ENCODE peak calls at places on chromosome 3, in six cellular contexts. D is A549, K is tibial artery, V is endodermal cell, H is heart left ventricle, W is neuronal stem cell. Y is an unnamed sample. For H3K4me1, the result is how much of the 10 kb centered on the place peaks cover.

GRCh38 chr3:173410836-173411235 is 13.3 kb downstream of the NLGN1 start:
- DNase-seq in D (no peak), K (no peak), V (no peak), H (no peak), W (no peak), Y (no peak)

GRCh38 chr3:8319935-8320634 is 181.5 kb upstream of the LMCD1 start:
- DNase-seq in D (peak), K (no peak), V (no peak), H (no peak), W (no peak), Y (no peak)

GRCh38 chr3:119098006-119098405 is 48.0 kb upstream of the TEX55 start:
- DNase-seq in D (no peak), K (no peak), V (no peak), H (no peak), W (no peak), Y (no peak)

GRCh38 chr3:39065197-39065596 is 13.4 kb downstream of the WDR48 start:
- DNase-seq in D (peak), K (no peak), V (peak), H (no peak), W (no peak), Y (peak)

GRCh38 chr3:52682016-52682415 is 3.7 kb downstream of the PBRM1 start:
- DNase-seq in D (peak), K (peak), V (no peak), H (peak), W (no peak), Y (no peak)

GRCh38 chr3:130849111-130849552 is 44.8 kb upstream of the ATP2C1 start:
- DNase-seq in D (no peak), K (no peak), V (no peak), H (peak), W (no peak), Y (no peak)

GRCh38 chr3:81302045-81302444 is 459.4 kb downstream of the GBE1 start:
- DNase-seq in D (peak), K (no peak), V (peak), H (no peak), W (peak), Y (peak)

GRCh38 chr3:19934098-19934566 is at the start of gene EFHB:
- DNase-seq in D (peak), K (no peak), V (peak), H (no peak), W (peak), Y (peak)

GRCh38 chr3:163951397-163951987 is 1126.8 kb downstream of the SI start:
- DNase-seq in D (no peak), K (no peak), V (no peak), H (no peak), W (no peak), Y (no peak)

GRCh38 chr3:143002083-143002712 is 828 bp downstream of the U2SURP start:
- DNase-seq in D (peak), K (no peak), V (no peak), H (no peak), W (no peak), Y (no peak)

DNA sequence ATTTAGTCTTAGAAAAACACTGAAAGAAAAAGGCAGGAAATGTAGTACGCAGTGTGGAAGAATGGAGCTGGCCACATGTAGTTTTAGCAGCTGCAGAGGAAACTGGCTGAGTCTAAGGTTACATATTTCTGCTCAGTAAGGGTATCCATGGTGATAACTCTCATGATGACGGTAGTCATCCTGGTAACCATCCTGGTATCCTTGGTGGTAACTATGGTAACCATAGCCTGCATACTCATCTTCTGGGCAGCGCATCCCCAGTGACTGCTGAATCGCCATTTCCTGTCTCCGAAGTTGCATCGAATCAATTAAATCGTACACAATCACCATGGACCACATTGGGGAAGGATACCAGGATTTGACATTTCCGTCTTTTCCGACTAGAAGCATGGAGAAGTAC is 35.7 kb downstream of the CCDC80 start:
- DNase-seq in D (peak), K (no peak), V (no peak), H (no peak), W (no peak), Y (no peak)
- H3K4me3 ChIP-seq in D (no peak), K (no peak), V (no peak), H (no peak), W (peak), Y (no peak)

GRCh38 chr3:172067837-172068440 is 28.6 kb downstream of the FNDC3B start:
- DNase-seq in D (no peak), K (no peak), V (no peak), H (no peak), W (no peak), Y (no peak)

GRCh38 chr3:172063456-172064432 is 24.4 kb downstream of the FNDC3B start:
- DNase-seq in D (no peak), K (no peak), V (no peak), H (no peak), W (no peak), Y (no peak)

GRCh38 chr3:172065534-172065933 is 26.2 kb downstream of the FNDC3B start:
- DNase-seq in D (no peak), K (no peak), V (no peak), H (no peak), W (no peak), Y (no peak)

GRCh38 chr3:172066880-172067778 is 27.8 kb downstream of the FNDC3B start:
- DNase-seq in D (no peak), K (no peak), V (no peak), H (no peak), W (no peak), Y (no peak)

GRCh38 chr3:172065967-172066762 is 26.8 kb downstream of the FNDC3B start:
- DNase-seq in D (peak), K (no peak), V (no peak), H (no peak), W (no peak), Y (no peak)
- H3K4me1 ChIP-seq in D (half or more), K (half or more), V (under half), H (half or more), W (under half), Y (under half)

GRCh38 chr3:14132689-14133088 is 7.8 kb downstream of the TMEM43 start:
- DNase-seq in D (no peak), K (no peak), V (no peak), H (no peak), W (no peak), Y (no peak)

GRCh38 chr3:14134291-14134690 is 9.4 kb downstream of the TMEM43 start:
- DNase-seq in D (no peak), K (no peak), V (no peak), H (no peak), W (no peak), Y (no peak)

GRCh38 chr3:14135581-14135980 is 10.7 kb downstream of the TMEM43 start:
- DNase-seq in D (no peak), K (no peak), V (no peak), H (no peak), W (no peak), Y (no peak)

GRCh38 chr3:14133188-14133800 is 8.4 kb downstream of the TMEM43 start:
- DNase-seq in D (no peak), K (no peak), V (no peak), H (no peak), W (no peak), Y (no peak)

GRCh38 chr3:14133876-14134275 is 9.0 kb downstream of the TMEM43 start:
- DNase-seq in D (no peak), K (no peak), V (no peak), H (no peak), W (no peak), Y (no peak)
- H3K27ac ChIP-seq in D (no peak), K (no peak), V (no peak), H (no peak), W (no peak), Y (no peak)

GRCh38 chr3:172156309-172156998 is 117.1 kb downstream of the FNDC3B start:
- DNase-seq in D (peak), K (no peak), V (peak), H (no peak), W (no peak), Y (no peak)
- H3K4me3 ChIP-seq in D (no peak), K (no peak), V (no peak), H (no peak), W (no peak), Y (no peak)

DNA sequence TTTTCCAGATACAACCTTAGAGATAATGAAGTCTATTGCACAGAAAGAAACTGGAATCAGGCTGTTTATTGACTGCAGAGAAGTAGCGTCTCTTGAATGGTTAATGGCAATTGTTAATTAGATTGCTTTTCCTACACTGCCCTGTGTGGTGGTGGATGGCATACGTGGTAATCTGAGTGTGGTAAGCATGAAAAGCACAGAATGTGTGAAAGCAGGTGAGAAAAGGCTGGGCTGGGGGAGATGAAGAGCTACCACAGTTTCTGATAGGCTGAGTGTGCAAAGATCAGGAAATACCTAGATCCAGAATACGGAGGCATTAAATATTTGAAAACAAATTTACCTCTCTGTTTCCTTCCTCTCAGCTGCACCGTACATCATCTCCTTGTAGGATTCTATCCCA is 486.3 kb upstream of the TBL1XR1 start:
- DNase-seq in D (no peak), K (no peak), V (no peak), H (no peak), W (no peak), Y (no peak)
- H3K4me1 ChIP-seq in D (under half), K (under half), V (under half), H (under half), W (under half), Y (under half)

GRCh38 chr3:156131799-156132198 is 11.4 kb downstream of the KCNAB1 start:
- DNase-seq in D (no peak), K (no peak), V (no peak), H (no peak), W (no peak), Y (no peak)
- H3K27ac ChIP-seq in D (no peak), K (peak), V (no peak), H (no peak), W (no peak), Y (no peak)

GRCh38 chr3:127598841-127599570 is 795 bp downstream of the MCM2 start:
- DNase-seq in D (no peak), K (no peak), V (no peak), H (no peak), W (no peak), Y (no peak)

GRCh38 chr3:127597020-127597771 is 1.0 kb upstream of the MCM2 start:
- DNase-seq in D (no peak), K (no peak), V (no peak), H (no peak), W (no peak), Y (no peak)

GRCh38 chr3:127604035-127604434 is 5.8 kb downstream of the MCM2 start:
- DNase-seq in D (no peak), K (no peak), V (no peak), H (no peak), W (no peak), Y (no peak)

GRCh38 chr3:127604546-127605165 is 6.4 kb downstream of the MCM2 start:
- DNase-seq in D (no peak), K (no peak), V (no peak), H (no peak), W (no peak), Y (no peak)

GRCh38 chr3:127600749-127601456 is 2.7 kb downstream of the MCM2 start:
- DNase-seq in D (no peak), K (no peak), V (no peak), H (no peak), W (no peak), Y (no peak)
- H3K4me3 ChIP-seq in D (no peak), K (no peak), V (no peak), H (no peak), W (no peak), Y (no peak)

Y was measured in iPS DF 6.9.